ENCODE peak calls at places on chromosomes 7 and 10, in four cellular contexts. One of them, this sample, is unnamed.
A peak's percentile ranks its signal among the peaks of the same experiment; 100 is the strongest.

GRCh38 chr7:96143495-96144259 is 178.2 kb downstream of the SLC25A13 start:
- DNase-seq in GOT3: no peak
- DNase-seq in amniotic stem cell: no peak
- DNase-seq in NCI-H460: no peak
- DNase-seq in this sample: no peak

GRCh38 chr10:36759111-36759805 is 366.1 kb upstream of the ANKRD30A start:
- DNase-seq in GOT3: no peak
- DNase-seq in NCI-H460: no peak
- DNase-seq in amniotic stem cell: peak; percentile 63
- DNase-seq in this sample: peak; percentile 77

GRCh38 chr10:124090630-124091209 is 2.7 kb downstream of the CHST15 start:
- DNase-seq in GOT3: no peak
- DNase-seq in amniotic stem cell: no peak
- DNase-seq in NCI-H460: no peak
- DNase-seq in this sample: no peak

GRCh38 chr10:129057856-129058663 is 409.0 kb upstream of the MGMT start:
- DNase-seq in amniotic stem cell: no peak
- DNase-seq in NCI-H460: no peak
- DNase-seq in GOT3: no peak
- DNase-seq in this sample: no peak

GRCh38 chr10:12512292-12513002 is 163.1 kb downstream of the CAMK1D start:
- DNase-seq in NCI-H460: no peak
- DNase-seq in amniotic stem cell: no peak
- DNase-seq in GOT3: no peak
- DNase-seq in this sample: no peak

GRCh38 chr10:59585046-59585700 is 124.5 kb downstream of the SLC16A9 start:
- DNase-seq in GOT3: no peak
- DNase-seq in amniotic stem cell: no peak
- DNase-seq in NCI-H460: no peak
- DNase-seq in this sample: no peak

GRCh38 chr7:56087445-56087844 is 5.3 kb downstream of the PHKG1 start:
- DNase-seq in NCI-H460: no peak
- DNase-seq in GOT3: no peak
- DNase-seq in amniotic stem cell: no peak
- DNase-seq in this sample: no peak

GRCh38 chr7:137007001-137007725 is 138.7 kb downstream of the CHRM2 start:
- DNase-seq in NCI-H460: no peak
- DNase-seq in amniotic stem cell: no peak
- DNase-seq in GOT3: no peak
- DNase-seq in this sample: no peak

GRCh38 chr7:133434246-133434865 is 181.5 kb downstream of the EXOC4 start:
- DNase-seq in GOT3: no peak
- DNase-seq in NCI-H460: peak; percentile 45
- DNase-seq in amniotic stem cell: peak; percentile 40
- DNase-seq in this sample: peak; percentile 70